ENCODE peak calls at places on chromosomes 4 and X, in four cellular contexts. U, K, M and P are unnamed samples.
A peak's percentile ranks its signal among the peaks of the same experiment; 100 is the strongest.

GRCh38 chr4:118344801-118345200 is 8.0 kb downstream of the PRSS12 start:
- DNase-seq in U (no peak), K (no peak), M (no peak), P (no peak)

GRCh38 chr4:13103382-13104015 is 380.6 kb downstream of the RAB28 start:
- DNase-seq in U (no peak), K (no peak), M (no peak), P (no peak)

GRCh38 chr4:56757270-56757746 is 64.2 kb downstream of the SPINK2 start:
- DNase-seq in U (peak; percentile 83), K (no peak), M (no peak), P (peak; percentile 49)

GRCh38 chr4:108034560-108034959 is 44.9 kb downstream of the HADH start:
- DNase-seq in U (no peak), K (no peak), M (no peak), P (no peak)

GRCh38 chrX:13059676-13060499 is 15.5 kb upstream of the FAM9C start:
- DNase-seq in U (peak; percentile 92), K (no peak), M (no peak), P (no peak)

GRCh38 chr4:8439168-8439567 is 1.4 kb downstream of the ACOX3 start:
- DNase-seq in U (no peak), K (no peak), M (no peak), P (peak; percentile 17)

GRCh38 chr4:2046031-2046961 is 12.8 kb upstream of the NAT8L start:
- DNase-seq in U (no peak), K (no peak), M (no peak), P (no peak)

GRCh38 chrX:108022491-108023089 is 22.3 kb upstream of the VSIG1 start:
- DNase-seq in U (no peak), K (no peak), M (no peak), P (peak; percentile 53)

GRCh38 chrX:134484039-134484438 is 24.1 kb downstream of the HPRT1 start:
- DNase-seq in U (peak; percentile 27), K (no peak), M (peak; percentile 15), P (peak; percentile 79)

GRCh38 chrX:13463608-13464007 is 105.8 kb upstream of the EGFL6 start:
- DNase-seq in U (peak; percentile 34), K (no peak), M (peak; percentile 3), P (peak; percentile 90)

GRCh38 chr4:8722556-8722955 is 130.0 kb downstream of the CPZ start:
- DNase-seq in U (no peak), K (no peak), M (no peak), P (no peak)

GRCh38 chr4:63919636-63920365 is 489.4 kb downstream of the TECRL start:
- DNase-seq in U (no peak), K (no peak), M (no peak), P (no peak)

GRCh38 chr4:20248155-20248558 is 3.5 kb upstream of the SLIT2 start:
- DNase-seq in U (peak; percentile 68), K (no peak), M (peak; percentile 40), P (peak; percentile 86)